ENCODE peak calls at places on chromosome 22, in nine cellular contexts. One of them, this sample, is unnamed. For H3K36me3, the result is how much of the 10 kb centered on the place peaks cover.

GRCh38 chr22:50488886-50489285 is 2.2 kb downstream of the MIOX start:
- DNase-seq in H1: peak
- DNase-seq in cardiac muscle cell: no peak
- DNase-seq in left ventricle myocardium inferior: no peak
- DNase-seq in pancreas: no peak
- DNase-seq in heart right ventricle: no peak
- DNase-seq in CD8-positive, alpha-beta memory T cell: no peak
- DNase-seq in lower lobe of right lung: no peak
- DNase-seq in fibroblast of lung: no peak
- DNase-seq in this sample: no peak

GRCh38 chr22:49950396-49950994 is 10.1 kb upstream of the PIM3 start:
- DNase-seq in H1: no peak
- DNase-seq in cardiac muscle cell: no peak
- DNase-seq in left ventricle myocardium inferior: no peak
- DNase-seq in pancreas: no peak
- DNase-seq in heart right ventricle: no peak
- DNase-seq in CD8-positive, alpha-beta memory T cell: no peak
- DNase-seq in lower lobe of right lung: peak
- DNase-seq in fibroblast of lung: no peak
- DNase-seq in this sample: no peak

GRCh38 chr22:41449321-41449720 is 2.7 kb upstream of the TOB2 start:
- DNase-seq in H1: no peak
- DNase-seq in cardiac muscle cell: no peak
- DNase-seq in left ventricle myocardium inferior: no peak
- DNase-seq in pancreas: no peak
- DNase-seq in heart right ventricle: no peak
- DNase-seq in CD8-positive, alpha-beta memory T cell: no peak
- DNase-seq in lower lobe of right lung: no peak
- DNase-seq in fibroblast of lung: no peak
- DNase-seq in this sample: no peak

GRCh38 chr22:39718206-39718605 is 147.7 kb downstream of the CACNA1I start:
- DNase-seq in H1: no peak
- DNase-seq in cardiac muscle cell: no peak
- DNase-seq in left ventricle myocardium inferior: no peak
- DNase-seq in pancreas: no peak
- DNase-seq in heart right ventricle: no peak
- DNase-seq in CD8-positive, alpha-beta memory T cell: no peak
- DNase-seq in lower lobe of right lung: no peak
- DNase-seq in fibroblast of lung: no peak
- DNase-seq in this sample: no peak

GRCh38 chr22:17569971-17570511 is 6.7 kb downstream of the SLC25A18 start:
- DNase-seq in H1: no peak
- DNase-seq in cardiac muscle cell: peak
- DNase-seq in left ventricle myocardium inferior: no peak
- DNase-seq in pancreas: no peak
- DNase-seq in heart right ventricle: no peak
- DNase-seq in CD8-positive, alpha-beta memory T cell: no peak
- DNase-seq in lower lobe of right lung: no peak
- DNase-seq in fibroblast of lung: peak
- DNase-seq in this sample: no peak

GRCh38 chr22:35966314-35967045 is 62.1 kb downstream of the RBFOX2 start:
- DNase-seq in H1: no peak
- DNase-seq in cardiac muscle cell: no peak
- DNase-seq in left ventricle myocardium inferior: no peak
- DNase-seq in pancreas: no peak
- DNase-seq in heart right ventricle: no peak
- DNase-seq in CD8-positive, alpha-beta memory T cell: no peak
- DNase-seq in lower lobe of right lung: no peak
- DNase-seq in fibroblast of lung: peak
- DNase-seq in this sample: no peak

GRCh38 chr22:49124588-49124987 is 703.1 kb downstream of the BRD1 start:
- DNase-seq in H1: no peak
- DNase-seq in cardiac muscle cell: no peak
- DNase-seq in left ventricle myocardium inferior: no peak
- DNase-seq in pancreas: no peak
- DNase-seq in heart right ventricle: no peak
- DNase-seq in CD8-positive, alpha-beta memory T cell: no peak
- DNase-seq in lower lobe of right lung: no peak
- DNase-seq in fibroblast of lung: no peak
- DNase-seq in this sample: no peak

GRCh38 chr22:36026741-36027140 is 1.9 kb downstream of the RBFOX2 start:
- DNase-seq in H1: no peak
- DNase-seq in cardiac muscle cell: peak
- DNase-seq in left ventricle myocardium inferior: no peak
- DNase-seq in pancreas: no peak
- DNase-seq in heart right ventricle: no peak
- DNase-seq in CD8-positive, alpha-beta memory T cell: no peak
- DNase-seq in lower lobe of right lung: no peak
- DNase-seq in fibroblast of lung: peak
- DNase-seq in this sample: no peak

GRCh38 chr22:36055376-36056310 is 27.0 kb upstream of the RBFOX2 start:
- DNase-seq in H1: no peak
- DNase-seq in cardiac muscle cell: no peak
- DNase-seq in left ventricle myocardium inferior: peak
- DNase-seq in pancreas: no peak
- DNase-seq in heart right ventricle: peak
- DNase-seq in CD8-positive, alpha-beta memory T cell: no peak
- DNase-seq in lower lobe of right lung: no peak
- DNase-seq in fibroblast of lung: peak
- DNase-seq in this sample: no peak

GRCh38 chr22:19723165-19723989 is at the start of gene GP1BB:
- DNase-seq in H1: peak
- DNase-seq in cardiac muscle cell: peak
- DNase-seq in left ventricle myocardium inferior: peak
- DNase-seq in pancreas: peak
- DNase-seq in heart right ventricle: peak
- DNase-seq in CD8-positive, alpha-beta memory T cell: no peak
- DNase-seq in lower lobe of right lung: peak
- DNase-seq in fibroblast of lung: peak
- DNase-seq in this sample: no peak

GRCh38 chr22:41048791-41049717 is 43.3 kb upstream of the EP300 start:
- DNase-seq in H1: peak
- DNase-seq in cardiac muscle cell: peak
- DNase-seq in left ventricle myocardium inferior: peak
- DNase-seq in pancreas: peak
- DNase-seq in heart right ventricle: peak
- DNase-seq in CD8-positive, alpha-beta memory T cell: no peak
- DNase-seq in lower lobe of right lung: peak
- DNase-seq in fibroblast of lung: peak
- DNase-seq in this sample: no peak

GRCh38 chr22:37021710-37022482 is 2.4 kb downstream of the MPST start:
- DNase-seq in H1: peak
- DNase-seq in cardiac muscle cell: peak
- DNase-seq in left ventricle myocardium inferior: peak
- DNase-seq in pancreas: no peak
- DNase-seq in heart right ventricle: no peak
- DNase-seq in CD8-positive, alpha-beta memory T cell: peak
- DNase-seq in lower lobe of right lung: peak
- DNase-seq in fibroblast of lung: peak
- DNase-seq in this sample: no peak

GRCh38 chr22:25451480-25452114 is 112.9 kb upstream of the GRK3 start:
- DNase-seq in H1: no peak
- DNase-seq in cardiac muscle cell: no peak
- DNase-seq in left ventricle myocardium inferior: no peak
- DNase-seq in pancreas: no peak
- DNase-seq in heart right ventricle: no peak
- DNase-seq in CD8-positive, alpha-beta memory T cell: no peak
- DNase-seq in lower lobe of right lung: no peak
- DNase-seq in fibroblast of lung: peak
- DNase-seq in this sample: no peak

GRCh38 chr22:25452116-25452700 is 112.3 kb upstream of the GRK3 start:
- DNase-seq in H1: no peak
- DNase-seq in cardiac muscle cell: no peak
- DNase-seq in left ventricle myocardium inferior: no peak
- DNase-seq in pancreas: no peak
- DNase-seq in heart right ventricle: no peak
- DNase-seq in CD8-positive, alpha-beta memory T cell: no peak
- DNase-seq in lower lobe of right lung: no peak
- DNase-seq in fibroblast of lung: no peak
- DNase-seq in this sample: no peak

GRCh38 chr22:25449781-25450317 is 114.6 kb upstream of the GRK3 start:
- DNase-seq in H1: no peak
- DNase-seq in cardiac muscle cell: no peak
- DNase-seq in left ventricle myocardium inferior: no peak
- DNase-seq in pancreas: no peak
- DNase-seq in heart right ventricle: no peak
- DNase-seq in CD8-positive, alpha-beta memory T cell: no peak
- DNase-seq in lower lobe of right lung: no peak
- DNase-seq in fibroblast of lung: peak
- DNase-seq in this sample: no peak

GRCh38 chr22:25453557-25453956 is 110.9 kb upstream of the GRK3 start:
- DNase-seq in H1: no peak
- DNase-seq in cardiac muscle cell: no peak
- DNase-seq in left ventricle myocardium inferior: no peak
- DNase-seq in pancreas: no peak
- DNase-seq in heart right ventricle: no peak
- DNase-seq in CD8-positive, alpha-beta memory T cell: no peak
- DNase-seq in lower lobe of right lung: no peak
- DNase-seq in fibroblast of lung: no peak
- DNase-seq in this sample: no peak

DNA sequence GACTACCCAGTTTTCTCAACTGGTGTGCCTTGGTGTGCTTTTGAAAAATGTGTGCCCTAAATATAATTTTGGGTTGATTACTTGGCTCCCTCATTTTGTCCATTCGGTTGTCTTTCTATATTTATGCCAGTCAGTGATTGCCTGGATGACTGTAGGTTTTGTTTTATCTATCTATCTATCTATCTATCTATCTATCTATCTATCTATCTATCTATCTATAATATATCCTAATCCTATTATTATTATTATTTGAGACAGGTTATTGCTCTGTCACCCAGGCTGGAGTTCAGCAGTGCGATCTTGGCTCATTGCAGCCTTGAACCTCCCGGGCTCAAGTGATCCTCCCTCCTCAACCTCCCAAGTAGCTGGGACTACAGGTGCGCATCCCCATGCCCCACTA is 111.4 kb upstream of the GRK3 start:
- DNase-seq in H1: no peak
- DNase-seq in cardiac muscle cell: no peak
- DNase-seq in left ventricle myocardium inferior: no peak
- DNase-seq in pancreas: no peak
- DNase-seq in heart right ventricle: no peak
- DNase-seq in CD8-positive, alpha-beta memory T cell: no peak
- DNase-seq in lower lobe of right lung: no peak
- DNase-seq in fibroblast of lung: no peak
- DNase-seq in this sample: no peak
- H3K36me3 ChIP-seq in H1: under half
- H3K36me3 ChIP-seq in cardiac muscle cell: under half
- H3K36me3 ChIP-seq in left ventricle myocardium inferior: under half
- H3K36me3 ChIP-seq in pancreas: under half
- H3K36me3 ChIP-seq in heart right ventricle: under half
- H3K36me3 ChIP-seq in CD8-positive, alpha-beta memory T cell: under half
- H3K36me3 ChIP-seq in lower lobe of right lung: under half
- H3K36me3 ChIP-seq in fibroblast of lung: under half
- H3K36me3 ChIP-seq in this sample: under half

GRCh38 chr22:45225732-45226560 is 14.7 kb downstream of the KIAA0930 start:
- DNase-seq in H1: no peak
- DNase-seq in cardiac muscle cell: no peak
- DNase-seq in left ventricle myocardium inferior: no peak
- DNase-seq in pancreas: no peak
- DNase-seq in heart right ventricle: no peak
- DNase-seq in CD8-positive, alpha-beta memory T cell: no peak
- DNase-seq in lower lobe of right lung: peak
- DNase-seq in fibroblast of lung: no peak
- DNase-seq in this sample: no peak
- H3K27ac ChIP-seq in H1: no peak
- H3K27ac ChIP-seq in cardiac muscle cell: no peak
- H3K27ac ChIP-seq in left ventricle myocardium inferior: no peak
- H3K27ac ChIP-seq in pancreas: no peak
- H3K27ac ChIP-seq in heart right ventricle: no peak
- H3K27ac ChIP-seq in CD8-positive, alpha-beta memory T cell: no peak
- H3K27ac ChIP-seq in lower lobe of right lung: peak
- H3K27ac ChIP-seq in fibroblast of lung: no peak
- H3K27ac ChIP-seq in this sample: no peak

GRCh38 chr22:21688341-21688705 is 22.5 kb downstream of the PPIL2 start:
- DNase-seq in H1: no peak
- DNase-seq in cardiac muscle cell: no peak
- DNase-seq in left ventricle myocardium inferior: no peak
- DNase-seq in pancreas: no peak
- DNase-seq in heart right ventricle: no peak
- DNase-seq in CD8-positive, alpha-beta memory T cell: no peak
- DNase-seq in lower lobe of right lung: no peak
- DNase-seq in fibroblast of lung: no peak
- DNase-seq in this sample: no peak
- H3K36me3 ChIP-seq in H1: under half
- H3K36me3 ChIP-seq in cardiac muscle cell: under half
- H3K36me3 ChIP-seq in left ventricle myocardium inferior: half or more
- H3K36me3 ChIP-seq in pancreas: under half
- H3K36me3 ChIP-seq in heart right ventricle: under half
- H3K36me3 ChIP-seq in CD8-positive, alpha-beta memory T cell: under half
- H3K36me3 ChIP-seq in lower lobe of right lung: half or more
- H3K36me3 ChIP-seq in fibroblast of lung: under half
- H3K36me3 ChIP-seq in this sample: half or more

GRCh38 chr22:23154461-23154860 is 9.2 kb downstream of the RAB36 start:
- DNase-seq in H1: no peak
- DNase-seq in cardiac muscle cell: no peak
- DNase-seq in left ventricle myocardium inferior: no peak
- DNase-seq in pancreas: no peak
- DNase-seq in heart right ventricle: no peak
- DNase-seq in CD8-positive, alpha-beta memory T cell: no peak
- DNase-seq in lower lobe of right lung: no peak
- DNase-seq in fibroblast of lung: no peak
- DNase-seq in this sample: no peak

GRCh38 chr22:23156286-23156685 is 11.0 kb downstream of the RAB36 start:
- DNase-seq in H1: no peak
- DNase-seq in cardiac muscle cell: no peak
- DNase-seq in left ventricle myocardium inferior: no peak
- DNase-seq in pancreas: no peak
- DNase-seq in heart right ventricle: no peak
- DNase-seq in CD8-positive, alpha-beta memory T cell: no peak
- DNase-seq in lower lobe of right lung: no peak
- DNase-seq in fibroblast of lung: no peak
- DNase-seq in this sample: no peak

GRCh38 chr22:23155143-23155542 is 9.9 kb downstream of the RAB36 start:
- DNase-seq in H1: no peak
- DNase-seq in cardiac muscle cell: no peak
- DNase-seq in left ventricle myocardium inferior: no peak
- DNase-seq in pancreas: no peak
- DNase-seq in heart right ventricle: no peak
- DNase-seq in CD8-positive, alpha-beta memory T cell: no peak
- DNase-seq in lower lobe of right lung: no peak
- DNase-seq in fibroblast of lung: no peak
- DNase-seq in this sample: no peak

GRCh38 chr22:23153994-23154393 is 8.7 kb downstream of the RAB36 start:
- DNase-seq in H1: no peak
- DNase-seq in cardiac muscle cell: no peak
- DNase-seq in left ventricle myocardium inferior: no peak
- DNase-seq in pancreas: no peak
- DNase-seq in heart right ventricle: no peak
- DNase-seq in CD8-positive, alpha-beta memory T cell: no peak
- DNase-seq in lower lobe of right lung: no peak
- DNase-seq in fibroblast of lung: no peak
- DNase-seq in this sample: no peak

DNA sequence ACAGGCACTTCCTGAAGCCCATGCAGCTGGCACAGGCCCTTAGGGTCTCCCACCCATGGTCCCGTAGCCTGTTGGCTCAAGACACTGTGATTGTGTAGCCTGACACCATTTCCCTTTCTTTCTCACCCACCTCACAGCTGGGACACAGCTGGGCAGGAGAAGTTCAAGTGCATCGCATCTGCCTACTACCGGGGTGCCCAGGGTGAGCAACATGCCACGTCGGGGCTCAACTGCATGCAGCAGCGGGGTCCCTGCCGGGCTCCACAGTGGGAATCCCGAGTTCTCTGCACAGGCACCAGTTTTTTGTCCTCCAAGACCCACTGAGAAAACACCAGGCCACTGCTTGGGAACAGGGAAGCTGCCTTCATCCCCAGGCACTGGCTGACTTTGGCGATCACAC is 10.6 kb downstream of the RAB36 start:
- DNase-seq in H1: no peak
- DNase-seq in cardiac muscle cell: no peak
- DNase-seq in left ventricle myocardium inferior: no peak
- DNase-seq in pancreas: no peak
- DNase-seq in heart right ventricle: no peak
- DNase-seq in CD8-positive, alpha-beta memory T cell: no peak
- DNase-seq in lower lobe of right lung: no peak
- DNase-seq in fibroblast of lung: no peak
- DNase-seq in this sample: no peak
- H3K27ac ChIP-seq in H1: no peak
- H3K27ac ChIP-seq in cardiac muscle cell: no peak
- H3K27ac ChIP-seq in left ventricle myocardium inferior: no peak
- H3K27ac ChIP-seq in pancreas: no peak
- H3K27ac ChIP-seq in heart right ventricle: no peak
- H3K27ac ChIP-seq in CD8-positive, alpha-beta memory T cell: no peak
- H3K27ac ChIP-seq in lower lobe of right lung: no peak
- H3K27ac ChIP-seq in fibroblast of lung: no peak
- H3K27ac ChIP-seq in this sample: no peak